ENCODE peak calls at places on chromosome 15, in seven cellular contexts. B is mesothelial cell of epicardium; E is D341Med; U is ELF-1; O is H1; L is T-helper 1 cell; M is stimulated activated CD8-positive, alpha-beta memory T cell treated with anti-CD3 and anti-CD28 coated beads, Interleukin-12 subunit alpha, Interleukin-12 subunit beta, amount 100 ng/mL, for 4 hours. I is an unnamed sample.

GRCh38 chr15:50944692-50945091 is 36.2 kb downstream of the AP4E1 start:
- DNase-seq in L (no peak), U (no peak), E (no peak), B (no peak), M (no peak), O (no peak), I (no peak)

GRCh38 chr15:40330368-40330836 is 6.9 kb downstream of the INAFM2 start:
- DNase-seq in B (no peak), L (no peak), E (no peak), U (no peak), M (no peak), O (no peak), I (no peak)

GRCh38 chr15:45048784-45049631 is 26.0 kb downstream of the SORD start:
- DNase-seq in U (peak; percentile 37), O (no peak), B (no peak), E (no peak), L (no peak), M (no peak), I (no peak)

GRCh38 chr15:90680371-90680935 is 36.7 kb upstream of the BLM start:
- DNase-seq in U (no peak), E (no peak), L (no peak), M (no peak), O (no peak), B (no peak), I (peak; percentile 76)

GRCh38 chr15:85335193-85335939 is 45.0 kb upstream of the AKAP13 start:
- DNase-seq in B (no peak), L (no peak), O (no peak), U (peak; percentile 87), M (no peak), E (no peak), I (no peak)

GRCh38 chr15:94075349-94075748 is 156.0 kb upstream of the MCTP2 start:
- DNase-seq in M (no peak), U (no peak), L (no peak), O (no peak), E (no peak), B (no peak), I (no peak)

GRCh38 chr15:42691770-42692169 is 45.2 kb downstream of the CDAN1 start:
- DNase-seq in O (no peak), B (no peak), L (no peak), U (peak; percentile 11), E (peak; percentile 8), M (no peak), I (no peak)

GRCh38 chr15:55247766-55248427 is 41.7 kb downstream of the RAB27A start:
- DNase-seq in L (no peak), M (no peak), U (no peak), B (no peak), E (no peak), O (no peak), I (no peak)

GRCh38 chr15:92452143-92452542 is 58.5 kb downstream of the ST8SIA2 start:
- DNase-seq in O (no peak), M (no peak), U (no peak), B (no peak), E (no peak), L (no peak), I (no peak)

GRCh38 chr15:52783929-52784798 is 6.0 kb downstream of the ONECUT1 start:
- DNase-seq in M (no peak), U (peak; percentile 76), B (no peak), L (no peak), O (no peak), E (peak; percentile 87), I (no peak)

GRCh38 chr15:96344706-96345559 is 14.4 kb downstream of the NR2F2 start:
- DNase-seq in O (no peak), E (no peak), L (no peak), U (peak; percentile 27), M (no peak), B (no peak), I (no peak)

GRCh38 chr15:67240235-67241131 is 14.0 kb downstream of the AAGAB start:
- DNase-seq in B (no peak), U (no peak), E (peak; percentile 52), L (peak; percentile 14), M (no peak), O (no peak), I (no peak)

GRCh38 chr15:70054366-70054765 is 43.4 kb downstream of the TLE3 start:
- DNase-seq in M (no peak), U (no peak), B (no peak), E (no peak), O (no peak), L (no peak), I (no peak)

GRCh38 chr15:48682949-48683651 is 37.6 kb upstream of the FBN1 start:
- DNase-seq in U (no peak), O (no peak), E (no peak), M (no peak), L (no peak), B (no peak), I (no peak)

GRCh38 chr15:68315035-68315434 is 37.5 kb downstream of the FEM1B start:
- DNase-seq in B (no peak), O (no peak), E (no peak), M (no peak), U (no peak), L (no peak), I (no peak)

GRCh38 chr15:89812126-89812846 is 2.4 kb downstream of the ANPEP start:
- DNase-seq in M (no peak), L (no peak), O (no peak), B (no peak), E (no peak), U (no peak), I (no peak)

GRCh38 chr15:32803631-32804030 is 85.8 kb downstream of the GREM1 start:
- DNase-seq in L (no peak), B (no peak), O (no peak), U (no peak), E (no peak), M (no peak), I (no peak)

GRCh38 chr15:80953953-80954778 is 35.5 kb downstream of the MESD start:
- DNase-seq in M (no peak), B (no peak), L (no peak), U (peak; percentile 89), O (peak; percentile 51), E (no peak), I (no peak)

GRCh38 chr15:52256366-52256765 is 39.2 kb downstream of the MYO5C start:
- DNase-seq in B (peak; percentile 74), E (peak; percentile 77), O (peak; percentile 59), M (peak; percentile 32), L (peak; percentile 52), U (peak; percentile 84), I (peak; percentile 70)

GRCh38 chr15:39365161-39365560 is 215.7 kb upstream of the THBS1 start:
- DNase-seq in B (no peak), U (no peak), O (no peak), M (no peak), E (no peak), L (no peak), I (no peak)

GRCh38 chr15:94312946-94313345 is 81.6 kb downstream of the MCTP2 start:
- DNase-seq in M (no peak), O (no peak), L (no peak), U (no peak), E (no peak), B (no peak), I (no peak)